ENCODE peak calls at places on chromosomes 12 and 14, in six cellular contexts. One of them, this sample, is unnamed.
A peak's percentile ranks its signal among the peaks of the same experiment; 100 is the strongest.

GRCh38 chr12:25089738-25090137 is 105.2 kb downstream of the DNAI7 start:
- DNase-seq in HCT116: no peak
- DNase-seq in aorta: no peak
- DNase-seq in Peyer's patch: no peak
- DNase-seq in breast epithelium: no peak
- DNase-seq in naive thymus-derived CD4-positive, alpha-beta T cell: no peak
- DNase-seq in this sample: no peak

GRCh38 chr14:91369628-91370445 is 47.8 kb downstream of the CCDC88C start:
- DNase-seq in HCT116: no peak
- DNase-seq in aorta: no peak
- DNase-seq in Peyer's patch: no peak
- DNase-seq in breast epithelium: peak; percentile 60
- DNase-seq in naive thymus-derived CD4-positive, alpha-beta T cell: peak; percentile 51
- DNase-seq in this sample: no peak

GRCh38 chr12:82149045-82149444 is 209.1 kb downstream of the CCDC59 start:
- DNase-seq in HCT116: no peak
- DNase-seq in aorta: no peak
- DNase-seq in Peyer's patch: no peak
- DNase-seq in breast epithelium: no peak
- DNase-seq in naive thymus-derived CD4-positive, alpha-beta T cell: no peak
- DNase-seq in this sample: no peak

GRCh38 chr12:106434521-106434920 is 77.0 kb downstream of the POLR3B start:
- DNase-seq in HCT116: no peak
- DNase-seq in aorta: no peak
- DNase-seq in Peyer's patch: no peak
- DNase-seq in breast epithelium: no peak
- DNase-seq in naive thymus-derived CD4-positive, alpha-beta T cell: no peak
- DNase-seq in this sample: no peak

GRCh38 chr12:108694812-108695278 is 36.5 kb downstream of the CORO1C start:
- DNase-seq in HCT116: no peak
- DNase-seq in aorta: no peak
- DNase-seq in Peyer's patch: no peak
- DNase-seq in breast epithelium: no peak
- DNase-seq in naive thymus-derived CD4-positive, alpha-beta T cell: no peak
- DNase-seq in this sample: no peak

GRCh38 chr12:131894981-131895639 is 688 bp downstream of the ULK1 start:
- DNase-seq in HCT116: no peak
- DNase-seq in aorta: peak; percentile 59
- DNase-seq in Peyer's patch: peak; percentile 59
- DNase-seq in breast epithelium: no peak
- DNase-seq in naive thymus-derived CD4-positive, alpha-beta T cell: no peak
- DNase-seq in this sample: peak; percentile 72

GRCh38 chr12:44457465-44457864 is 418.6 kb downstream of the NELL2 start:
- DNase-seq in HCT116: no peak
- DNase-seq in aorta: no peak
- DNase-seq in Peyer's patch: no peak
- DNase-seq in breast epithelium: no peak
- DNase-seq in naive thymus-derived CD4-positive, alpha-beta T cell: no peak
- DNase-seq in this sample: no peak

GRCh38 chr14:99476864-99477263 is 3.8 kb downstream of the SETD3 start:
- DNase-seq in HCT116: no peak
- DNase-seq in aorta: no peak
- DNase-seq in Peyer's patch: no peak
- DNase-seq in breast epithelium: no peak
- DNase-seq in naive thymus-derived CD4-positive, alpha-beta T cell: no peak
- DNase-seq in this sample: no peak

GRCh38 chr14:101459392-101459900 is 101.8 kb upstream of the DIO3 start:
- DNase-seq in HCT116: no peak
- DNase-seq in aorta: no peak
- DNase-seq in Peyer's patch: peak; percentile 31
- DNase-seq in breast epithelium: no peak
- DNase-seq in naive thymus-derived CD4-positive, alpha-beta T cell: no peak
- DNase-seq in this sample: no peak

GRCh38 chr14:91068642-91069041 is 8.2 kb upstream of the RPS6KA5 start:
- DNase-seq in HCT116: no peak
- DNase-seq in aorta: no peak
- DNase-seq in Peyer's patch: no peak
- DNase-seq in breast epithelium: no peak
- DNase-seq in naive thymus-derived CD4-positive, alpha-beta T cell: no peak
- DNase-seq in this sample: no peak

GRCh38 chr14:69571449-69571878 is 3.2 kb downstream of the CCDC177 start:
- DNase-seq in HCT116: no peak
- DNase-seq in aorta: no peak
- DNase-seq in Peyer's patch: no peak
- DNase-seq in breast epithelium: no peak
- DNase-seq in naive thymus-derived CD4-positive, alpha-beta T cell: no peak
- DNase-seq in this sample: no peak

GRCh38 chr12:56084958-56085543 is 5.1 kb downstream of the ERBB3 start:
- DNase-seq in HCT116: no peak
- DNase-seq in aorta: no peak
- DNase-seq in Peyer's patch: no peak
- DNase-seq in breast epithelium: no peak
- DNase-seq in naive thymus-derived CD4-positive, alpha-beta T cell: no peak
- DNase-seq in this sample: no peak

GRCh38 chr12:96047621-96048211 is 12.3 kb upstream of the LTA4H start:
- DNase-seq in HCT116: peak; percentile 93
- DNase-seq in aorta: no peak
- DNase-seq in Peyer's patch: no peak
- DNase-seq in breast epithelium: no peak
- DNase-seq in naive thymus-derived CD4-positive, alpha-beta T cell: peak; percentile 56
- DNase-seq in this sample: peak; percentile 71

GRCh38 chr12:72346331-72346944 is 74.3 kb downstream of the TRHDE start:
- DNase-seq in HCT116: peak; percentile 77
- DNase-seq in aorta: no peak
- DNase-seq in Peyer's patch: no peak
- DNase-seq in breast epithelium: no peak
- DNase-seq in naive thymus-derived CD4-positive, alpha-beta T cell: no peak
- DNase-seq in this sample: no peak

GRCh38 chr14:54121461-54121860 is 164.8 kb upstream of the BMP4 start:
- DNase-seq in HCT116: no peak
- DNase-seq in aorta: no peak
- DNase-seq in Peyer's patch: no peak
- DNase-seq in breast epithelium: no peak
- DNase-seq in naive thymus-derived CD4-positive, alpha-beta T cell: no peak
- DNase-seq in this sample: no peak

GRCh38 chr12:105164068-105164467 is 56.5 kb downstream of the WASHC4 start:
- DNase-seq in HCT116: no peak
- DNase-seq in aorta: no peak
- DNase-seq in Peyer's patch: no peak
- DNase-seq in breast epithelium: no peak
- DNase-seq in naive thymus-derived CD4-positive, alpha-beta T cell: no peak
- DNase-seq in this sample: no peak

GRCh38 chr12:57609091-57609780 is 2.0 kb upstream of the ARHGEF25 start:
- DNase-seq in HCT116: no peak
- DNase-seq in aorta: no peak
- DNase-seq in Peyer's patch: no peak
- DNase-seq in breast epithelium: no peak
- DNase-seq in naive thymus-derived CD4-positive, alpha-beta T cell: no peak
- DNase-seq in this sample: no peak

GRCh38 chr12:52650520-52651081 is 1.4 kb downstream of the KRT2 start:
- DNase-seq in HCT116: no peak
- DNase-seq in aorta: no peak
- DNase-seq in Peyer's patch: no peak
- DNase-seq in breast epithelium: no peak
- DNase-seq in naive thymus-derived CD4-positive, alpha-beta T cell: no peak
- DNase-seq in this sample: no peak

GRCh38 chr14:53391631-53392030 is 238.5 kb upstream of the DDHD1 start:
- DNase-seq in HCT116: peak; percentile 88
- DNase-seq in aorta: no peak
- DNase-seq in Peyer's patch: no peak
- DNase-seq in breast epithelium: no peak
- DNase-seq in naive thymus-derived CD4-positive, alpha-beta T cell: no peak
- DNase-seq in this sample: no peak

GRCh38 chr12:106956048-106956935 is 585 bp downstream of the TMEM263 start:
- DNase-seq in HCT116: peak; percentile 73
- DNase-seq in aorta: peak; percentile 80
- DNase-seq in Peyer's patch: peak; percentile 77
- DNase-seq in breast epithelium: peak; percentile 62
- DNase-seq in naive thymus-derived CD4-positive, alpha-beta T cell: peak; percentile 63
- DNase-seq in this sample: peak; percentile 88

GRCh38 chr12:47970843-47971242 is 7.4 kb downstream of the TMEM106C start:
- DNase-seq in HCT116: no peak
- DNase-seq in aorta: no peak
- DNase-seq in Peyer's patch: no peak
- DNase-seq in breast epithelium: no peak
- DNase-seq in naive thymus-derived CD4-positive, alpha-beta T cell: no peak
- DNase-seq in this sample: no peak

GRCh38 chr12:65603428-65604351 is 220.6 kb upstream of the HMGA2 start:
- DNase-seq in HCT116: peak; percentile 75
- DNase-seq in aorta: peak; percentile 50
- DNase-seq in Peyer's patch: no peak
- DNase-seq in breast epithelium: no peak
- DNase-seq in naive thymus-derived CD4-positive, alpha-beta T cell: no peak
- DNase-seq in this sample: peak; percentile 62

GRCh38 chr12:57462307-57463253 is 3.0 kb downstream of the GLI1 start:
- DNase-seq in HCT116: peak; percentile 93
- DNase-seq in aorta: peak; percentile 91
- DNase-seq in Peyer's patch: peak; percentile 86
- DNase-seq in breast epithelium: peak; percentile 82
- DNase-seq in naive thymus-derived CD4-positive, alpha-beta T cell: peak; percentile 83
- DNase-seq in this sample: peak; percentile 95

GRCh38 chr12:4723226-4723625 is 3.0 kb downstream of the GALNT8 start:
- DNase-seq in HCT116: no peak
- DNase-seq in aorta: no peak
- DNase-seq in Peyer's patch: peak; percentile 58
- DNase-seq in breast epithelium: no peak
- DNase-seq in naive thymus-derived CD4-positive, alpha-beta T cell: no peak
- DNase-seq in this sample: no peak

GRCh38 chr12:4719821-4720636 is at the start of gene GALNT8:
- DNase-seq in HCT116: no peak
- DNase-seq in aorta: no peak
- DNase-seq in Peyer's patch: peak; percentile 79
- DNase-seq in breast epithelium: no peak
- DNase-seq in naive thymus-derived CD4-positive, alpha-beta T cell: no peak
- DNase-seq in this sample: no peak

GRCh38 chr12:4725057-4725456 is 4.9 kb downstream of the GALNT8 start:
- DNase-seq in HCT116: no peak
- DNase-seq in aorta: no peak
- DNase-seq in Peyer's patch: no peak
- DNase-seq in breast epithelium: no peak
- DNase-seq in naive thymus-derived CD4-positive, alpha-beta T cell: no peak
- DNase-seq in this sample: no peak

GRCh38 chr12:4717806-4718205 is 2.4 kb upstream of the GALNT8 start:
- DNase-seq in HCT116: no peak
- DNase-seq in aorta: no peak
- DNase-seq in Peyer's patch: no peak
- DNase-seq in breast epithelium: no peak
- DNase-seq in naive thymus-derived CD4-positive, alpha-beta T cell: no peak
- DNase-seq in this sample: no peak

GRCh38 chr12:4720637-4720995 is 416 bp downstream of the GALNT8 start:
- DNase-seq in HCT116: no peak
- DNase-seq in aorta: no peak
- DNase-seq in Peyer's patch: no peak
- DNase-seq in breast epithelium: no peak
- DNase-seq in naive thymus-derived CD4-positive, alpha-beta T cell: no peak
- DNase-seq in this sample: no peak
- H3K27ac ChIP-seq in HCT116: no peak overlapping the region
- H3K27ac ChIP-seq in aorta: no peak overlapping the region
- H3K27ac ChIP-seq in Peyer's patch: peak overlapping the region; percentile 75
- H3K27ac ChIP-seq in breast epithelium: no peak overlapping the region
- H3K27ac ChIP-seq in naive thymus-derived CD4-positive, alpha-beta T cell: no peak overlapping the region
- H3K27ac ChIP-seq in this sample: no peak overlapping the region

GRCh38 chr12:6888360-6888759 is 15.3 kb upstream of the SPSB2 start:
- DNase-seq in HCT116: no peak
- DNase-seq in aorta: no peak
- DNase-seq in Peyer's patch: no peak
- DNase-seq in breast epithelium: no peak
- DNase-seq in naive thymus-derived CD4-positive, alpha-beta T cell: no peak
- DNase-seq in this sample: no peak
- H3K4me1 ChIP-seq in HCT116: peaks cover 12% of the 10 kb centered on the region
- H3K4me1 ChIP-seq in aorta: no peaks in the 10 kb centered on the region
- H3K4me1 ChIP-seq in Peyer's patch: no peaks in the 10 kb centered on the region
- H3K4me1 ChIP-seq in breast epithelium: no peaks in the 10 kb centered on the region
- H3K4me1 ChIP-seq in naive thymus-derived CD4-positive, alpha-beta T cell: peaks cover 10% of the 10 kb centered on the region
- H3K4me1 ChIP-seq in this sample: peaks cover 9% of the 10 kb centered on the region

DNA sequence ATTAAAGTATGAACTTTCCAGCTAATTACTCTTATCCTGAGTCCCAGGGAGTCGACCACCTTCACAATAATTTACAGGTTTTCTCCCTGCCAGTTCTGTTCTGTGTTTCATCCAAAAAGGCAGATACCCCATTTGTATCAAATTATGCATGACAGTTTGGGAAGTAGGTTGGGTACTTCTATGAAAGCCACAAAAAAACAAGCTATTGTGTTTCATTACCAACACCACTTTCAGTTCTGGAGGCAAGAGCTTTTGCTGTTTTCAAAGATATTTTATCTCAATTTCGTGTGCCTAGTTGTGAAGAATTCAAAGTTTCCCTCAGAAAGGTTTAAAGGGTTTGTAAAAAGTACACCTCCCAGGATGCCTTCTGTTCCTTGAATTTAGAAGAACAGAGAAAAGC is 557.4 kb downstream of the FLRT2 start:
- DNase-seq in HCT116: no peak
- DNase-seq in aorta: no peak
- DNase-seq in Peyer's patch: no peak
- DNase-seq in breast epithelium: no peak
- DNase-seq in naive thymus-derived CD4-positive, alpha-beta T cell: no peak
- DNase-seq in this sample: no peak
- H3K9me3 ChIP-seq in HCT116: peaks cover 13% of the 10 kb centered on the region
- H3K9me3 ChIP-seq in aorta: no peaks in the 10 kb centered on the region
- H3K9me3 ChIP-seq in Peyer's patch: no peaks in the 10 kb centered on the region
- H3K9me3 ChIP-seq in breast epithelium: no peaks in the 10 kb centered on the region
- H3K9me3 ChIP-seq in naive thymus-derived CD4-positive, alpha-beta T cell: no peaks in the 10 kb centered on the region
- H3K9me3 ChIP-seq in this sample: peaks cover 5% of the 10 kb centered on the region

GRCh38 chr12:76713130-76713529 is 50.8 kb upstream of the ZDHHC17 start:
- DNase-seq in HCT116: no peak
- DNase-seq in aorta: no peak
- DNase-seq in Peyer's patch: no peak
- DNase-seq in breast epithelium: no peak
- DNase-seq in naive thymus-derived CD4-positive, alpha-beta T cell: no peak
- DNase-seq in this sample: no peak

GRCh38 chr12:76714861-76715260 is 49.1 kb upstream of the ZDHHC17 start:
- DNase-seq in HCT116: no peak
- DNase-seq in aorta: no peak
- DNase-seq in Peyer's patch: no peak
- DNase-seq in breast epithelium: no peak
- DNase-seq in naive thymus-derived CD4-positive, alpha-beta T cell: no peak
- DNase-seq in this sample: no peak

GRCh38 chr12:76713986-76714385 is 49.9 kb upstream of the ZDHHC17 start:
- DNase-seq in HCT116: no peak
- DNase-seq in aorta: no peak
- DNase-seq in Peyer's patch: no peak
- DNase-seq in breast epithelium: no peak
- DNase-seq in naive thymus-derived CD4-positive, alpha-beta T cell: no peak
- DNase-seq in this sample: no peak

GRCh38 chr12:76711241-76711640 is 52.7 kb upstream of the ZDHHC17 start:
- DNase-seq in HCT116: no peak
- DNase-seq in aorta: no peak
- DNase-seq in Peyer's patch: no peak
- DNase-seq in breast epithelium: no peak
- DNase-seq in naive thymus-derived CD4-positive, alpha-beta T cell: no peak
- DNase-seq in this sample: no peak

DNA sequence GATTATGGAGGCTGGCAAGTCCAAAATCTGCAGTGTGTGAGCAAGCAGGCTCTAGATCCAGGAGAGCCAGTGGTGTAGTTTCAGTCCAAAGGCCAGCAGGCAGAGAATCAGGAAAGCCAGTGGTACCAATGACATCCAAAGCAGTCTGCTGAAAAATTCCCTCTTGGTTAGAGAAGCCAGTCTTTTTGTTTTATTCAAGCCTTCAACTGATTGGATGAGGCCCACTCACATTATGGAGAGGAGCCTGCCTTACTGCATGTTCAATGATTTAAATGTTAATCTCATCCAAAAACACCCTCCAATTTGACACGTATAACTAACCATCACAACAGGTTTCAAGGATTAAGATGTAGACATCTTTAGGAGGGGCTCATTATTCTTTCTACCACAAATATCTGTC is 49.5 kb upstream of the ZDHHC17 start:
- DNase-seq in HCT116: no peak
- DNase-seq in aorta: no peak
- DNase-seq in Peyer's patch: no peak
- DNase-seq in breast epithelium: no peak
- DNase-seq in naive thymus-derived CD4-positive, alpha-beta T cell: no peak
- DNase-seq in this sample: no peak
- H3K27ac ChIP-seq in HCT116: no peak overlapping the region
- H3K27ac ChIP-seq in aorta: no peak overlapping the region
- H3K27ac ChIP-seq in Peyer's patch: no peak overlapping the region
- H3K27ac ChIP-seq in breast epithelium: no peak overlapping the region
- H3K27ac ChIP-seq in naive thymus-derived CD4-positive, alpha-beta T cell: no peak overlapping the region
- H3K27ac ChIP-seq in this sample: no peak overlapping the region

This sample was measured in sigmoid colon.